ENCODE peak calls at places on chromosomes 11 and 22, in five cellular contexts. E is neuronal stem cell, S is fibroblast of lung, B is HCT116, P is PC-3. L is an unnamed sample.

GRCh38 chr22:23831261-23831660 is 7.5 kb downstream of the DERL3 start:
- DNase-seq in E (no peak), S (no peak), B (no peak), P (no peak), L (no peak)

GRCh38 chr11:30113326-30113873 is 96.6 kb upstream of the KCNA4 start:
- DNase-seq in E (no peak), S (no peak), B (no peak), P (no peak), L (no peak)

GRCh38 chr22:19912236-19912999 is 29.2 kb upstream of the COMT start:
- DNase-seq in E (no peak), S (no peak), B (no peak), P (no peak), L (no peak)

GRCh38 chr11:115919341-115920086 is 415.3 kb upstream of the CADM1 start:
- DNase-seq in E (no peak), S (peak; percentile 72), B (no peak), P (no peak), L (no peak)

GRCh38 chr11:111840143-111840542 is 31.2 kb downstream of the ALG9 start:
- DNase-seq in E (peak; percentile 23), S (no peak), B (no peak), P (no peak), L (no peak)

GRCh38 chr11:106670069-106670468 is 348.2 kb downstream of the GUCY1A2 start:
- DNase-seq in E (no peak), S (no peak), B (no peak), P (peak; percentile 59), L (no peak)

GRCh38 chr11:6404341-6405038 is 14.2 kb downstream of the SMPD1 start:
- DNase-seq in E (no peak), S (no peak), B (no peak), P (no peak), L (no peak)

GRCh38 chr11:36264011-36264410 is 25.2 kb downstream of the COMMD9 start:
- DNase-seq in E (no peak), S (no peak), B (no peak), P (no peak), L (no peak)

GRCh38 chr11:75264356-75264755 is 23.8 kb downstream of the TPBGL start:
- DNase-seq in E (no peak), S (no peak), B (no peak), P (no peak), L (no peak)

GRCh38 chr11:28673687-28674431 is 565.7 kb downstream of the METTL15 start:
- DNase-seq in E (no peak), S (no peak), B (peak; percentile 54), P (peak; percentile 85), L (no peak)

GRCh38 chr11:68145120-68145866 is 24.1 kb upstream of the CHKA start:
- DNase-seq in E (no peak), S (no peak), B (no peak), P (peak; percentile 65), L (no peak)

GRCh38 chr11:29211205-29211604 is 805.6 kb downstream of the KCNA4 start:
- DNase-seq in E (no peak), S (no peak), B (no peak), P (no peak), L (no peak)

GRCh38 chr11:41461057-41461681 is 1.7 kb upstream of the LRRC4C start:
- DNase-seq in E (no peak), S (no peak), B (peak; percentile 1), P (peak; percentile 50), L (no peak)

GRCh38 chr11:44133335-44133946 is 38.0 kb downstream of the EXT2 start:
- DNase-seq in E (peak; percentile 37), S (peak; percentile 62), B (no peak), P (peak; percentile 59), L (no peak)

GRCh38 chr11:20775331-20775730 is 105.9 kb downstream of the NELL1 start:
- DNase-seq in E (no peak), S (no peak), B (no peak), P (no peak), L (no peak)

GRCh38 chr11:1636291-1636950 is 6.8 kb downstream of the KRTAP5-5 start:
- DNase-seq in E (no peak), S (no peak), B (no peak), P (no peak), L (no peak)

GRCh38 chr11:62539238-62539925 is 7.2 kb downstream of the AHNAK start:
- DNase-seq in E (no peak), S (peak; percentile 91), B (no peak), P (peak; percentile 97), L (no peak)

GRCh38 chr11:65551572-65552398 is 6.4 kb downstream of the LTBP3 start:
- DNase-seq in E (no peak), S (peak; percentile 23), B (peak; percentile 64), P (peak; percentile 71), L (peak; percentile 85)

GRCh38 chr11:44634401-44635281 is 69.2 kb downstream of the CD82 start:
- DNase-seq in E (peak; percentile 20), S (peak; percentile 86), B (peak; percentile 10), P (peak; percentile 39), L (peak; percentile 18)

GRCh38 chr22:46731246-46732040 is 6.6 kb downstream of the CERK start:
- DNase-seq in E (no peak), S (no peak), B (no peak), P (no peak), L (no peak)

GRCh38 chr11:59267738-59268475 is 55.2 kb upstream of the MPEG1 start:
- DNase-seq in E (no peak), S (no peak), B (no peak), P (peak; percentile 62), L (no peak)

GRCh38 chr22:19959043-19959586 is 17.5 kb upstream of the TXNRD2 start:
- DNase-seq in E (peak; percentile 96), S (peak; percentile 54), B (peak; percentile 65), P (no peak), L (no peak)

GRCh38 chr11:119800619-119801018 is 71.6 kb upstream of the NECTIN1 start:
- DNase-seq in E (no peak), S (no peak), B (no peak), P (no peak), L (no peak)

GRCh38 chr11:134576286-134576685 is 164.2 kb upstream of the B3GAT1 start:
- DNase-seq in E (no peak), S (no peak), B (no peak), P (no peak), L (no peak)

GRCh38 chr22:21984793-21985192 is 2.2 kb upstream of the TOP3B start:
- DNase-seq in E (peak; percentile 31), S (peak; percentile 16), B (peak; percentile 19), P (peak; percentile 28), L (no peak)

GRCh38 chr11:61777234-61778090 is 14.9 kb downstream of the TMEM258 start:
- DNase-seq in E (no peak), S (no peak), B (no peak), P (no peak), L (no peak)

GRCh38 chr11:15216678-15217077 is 102.0 kb downstream of the INSC start:
- DNase-seq in E (no peak), S (no peak), B (peak; percentile 7), P (no peak), L (no peak)

GRCh38 chr11:104713366-104713765 is 184.9 kb downstream of the CASP12 start:
- DNase-seq in E (no peak), S (peak; percentile 79), B (no peak), P (no peak), L (no peak)

GRCh38 chr22:50696799-50697561 is 24.4 kb downstream of the SHANK3 start:
- DNase-seq in E (peak; percentile 48), S (peak; percentile 11), B (no peak), P (peak; percentile 8), L (no peak)

GRCh38 chr11:1934326-1935155 is 12.6 kb upstream of the MRPL23 start:
- DNase-seq in E (no peak), S (no peak), B (no peak), P (no peak), L (no peak)

GRCh38 chr22:49391436-49391835 is 436.2 kb downstream of the BRD1 start:
- DNase-seq in E (no peak), S (no peak), B (no peak), P (no peak), L (no peak)

GRCh38 chr22:41966225-41966606 is 3.0 kb upstream of the SEPTIN3 start:
- DNase-seq in E (no peak), S (no peak), B (no peak), P (no peak), L (no peak)
- H2AFZ ChIP-seq in E (peak overlapping the region; percentile 83), S (no peak overlapping the region), B (no peak overlapping the region), P (no peak overlapping the region), L (no peak overlapping the region)

DNA sequence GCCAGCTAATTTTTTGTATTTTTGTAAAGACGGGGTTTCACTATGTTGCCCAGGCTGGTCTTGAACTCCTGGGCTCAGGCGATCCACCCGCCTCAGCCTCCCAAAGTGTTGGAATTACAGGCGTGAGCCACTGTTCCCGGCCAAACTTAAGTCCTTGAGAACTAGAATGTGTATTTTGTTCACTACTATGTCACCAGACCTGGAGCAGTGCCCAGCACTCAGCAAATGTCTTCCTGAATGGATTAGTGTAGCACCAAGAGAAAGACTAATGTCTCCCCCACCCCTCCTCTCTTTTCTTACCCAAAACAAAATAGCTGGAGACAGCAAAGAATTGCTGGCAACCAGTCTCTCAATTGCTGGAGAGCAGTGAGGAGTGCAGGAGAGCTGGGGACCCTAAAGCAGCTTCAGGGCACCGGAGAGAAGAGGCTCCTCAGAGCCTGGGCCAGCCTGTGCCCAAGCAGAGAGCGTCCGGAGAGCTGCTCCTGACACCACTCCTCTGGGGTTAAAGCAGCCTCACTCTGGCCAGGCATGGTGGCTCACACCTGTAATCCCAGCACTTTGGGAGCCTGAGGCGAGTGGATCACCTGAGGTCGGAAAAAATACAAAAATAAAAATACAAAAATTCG is 14.9 kb downstream of the SLC25A18 start:
- DNase-seq in E (no peak), S (peak; percentile 65), B (no peak), P (peak; percentile 37), L (no peak)
- H3K4me1 ChIP-seq in E (peaks cover 8% of the 10 kb centered on the region), S (no peaks in the 10 kb centered on the region), B (peaks cover 5% of the 10 kb centered on the region), P (peaks cover 15% of the 10 kb centered on the region), L (no peaks in the 10 kb centered on the region)

GRCh38 chr11:60631939-60632338 is 67.5 kb upstream of the MS4A8 start:
- DNase-seq in E (no peak), S (no peak), B (no peak), P (no peak), L (no peak)

GRCh38 chr11:60633645-60634044 is 65.8 kb upstream of the MS4A8 start:
- DNase-seq in E (no peak), S (no peak), B (no peak), P (no peak), L (peak; percentile 41)

GRCh38 chr11:60629399-60629798 is 70.0 kb upstream of the MS4A8 start:
- DNase-seq in E (no peak), S (no peak), B (no peak), P (no peak), L (no peak)

GRCh38 chr11:60634151-60634550 is 65.3 kb upstream of the MS4A8 start:
- DNase-seq in E (no peak), S (no peak), B (peak; percentile 1), P (peak; percentile 32), L (peak; percentile 24)
- H2AFZ ChIP-seq in E (no peak overlapping the region), S (no peak overlapping the region), B (no peak overlapping the region), P (no peak overlapping the region), L (no peak overlapping the region)

DNA sequence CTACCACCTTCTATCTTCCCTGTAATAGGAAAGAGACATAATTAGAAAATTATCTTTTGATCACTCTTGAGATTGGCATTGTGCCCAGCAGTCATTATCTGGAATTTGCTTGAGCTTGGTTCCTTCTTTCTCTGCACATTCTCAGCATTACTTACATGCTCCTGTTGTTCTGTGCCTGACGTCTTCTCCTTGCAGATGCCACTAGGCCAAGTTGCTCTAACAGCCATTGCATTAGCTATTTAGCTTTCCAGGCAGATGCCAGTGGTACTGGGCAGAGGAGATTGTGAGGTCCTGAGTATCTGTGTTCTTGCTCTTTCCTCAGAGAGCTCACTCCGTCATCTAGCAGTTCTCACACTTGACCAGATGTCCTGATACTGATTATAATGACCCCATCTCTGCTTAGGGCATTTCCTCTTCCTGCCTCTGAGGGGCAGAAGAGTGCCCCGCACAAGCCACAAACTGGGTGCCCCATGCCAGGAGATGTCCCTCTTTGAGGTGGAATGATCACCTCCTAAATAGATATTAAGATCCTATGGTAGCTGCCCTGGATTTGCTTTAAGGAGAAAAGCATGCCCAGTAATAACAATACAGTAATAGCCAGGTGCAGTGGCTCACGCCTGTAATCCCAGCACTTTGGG is 30.7 kb downstream of the ARHGAP1 start:
- DNase-seq in E (no peak), S (no peak), B (no peak), P (peak; percentile 7), L (no peak)
- H3K4me1 ChIP-seq in E (peaks cover under 1% of the 10 kb centered on the region), S (no peaks in the 10 kb centered on the region), B (no peaks in the 10 kb centered on the region), P (no peaks in the 10 kb centered on the region), L (peaks cover 49% of the 10 kb centered on the region)